ENCODE peak calls at places on chromosomes 16 and 17, in ten cellular contexts. M is activated B cell treated with CpG ODN at 0.5 μM for 24 hours; R is KBM-7; S is nucleus accumbens; A is stimulated activated CD4-positive, alpha-beta T cell treated with anti-CD3 and anti-CD28 coated beads, Interleukin-12 subunit alpha, Interleukin-12 subunit beta, amount 100 ng/mL, for 24 hours; V is G401; B is progenitor cell of endocrine pancreas; P is activated CD8-positive, alpha-beta memory T cell treated with anti-CD3 and anti-CD28 coated beads, Interleukin-2, amount 50 U/mL, for 48 hours; J is iPS-NIHi11; N is T-helper 9 cell. G is an unnamed sample.

GRCh38 chr17:59829217-59830006 is 63.3 kb downstream of the TUBD1 start:
- DNase-seq in R (peak), A (no peak), M (no peak), S (no peak), J (no peak), B (no peak), N (no peak), V (peak), P (no peak), G (peak)

GRCh38 chr16:58563235-58563634 is 47.9 kb downstream of the SETD6 start:
- DNase-seq in V (no peak), S (no peak), P (no peak), A (no peak), J (no peak), B (no peak), R (no peak), M (no peak), N (no peak), G (no peak)

GRCh38 chr16:78461496-78461938 is 362.1 kb downstream of the WWOX start:
- DNase-seq in B (no peak), M (no peak), V (no peak), P (no peak), R (no peak), N (no peak), A (no peak), S (no peak), J (no peak), G (no peak)

GRCh38 chr17:8494021-8494420 is 58.3 kb downstream of the NDEL1 start:
- DNase-seq in R (no peak), P (no peak), N (no peak), S (no peak), M (no peak), V (no peak), B (no peak), J (no peak), A (no peak), G (no peak)

GRCh38 chr17:77610980-77611641 is 347.4 kb upstream of the TNRC6C start:
- DNase-seq in M (no peak), B (no peak), A (no peak), N (no peak), J (no peak), R (no peak), P (peak), V (no peak), S (no peak), G (no peak)

GRCh38 chr17:34131386-34131785 is 123.7 kb upstream of the CCL2 start:
- DNase-seq in V (no peak), S (no peak), N (no peak), A (no peak), B (no peak), R (no peak), M (no peak), J (no peak), P (no peak), G (no peak)

GRCh38 chr16:9047689-9048301 is 43.6 kb upstream of the HAPSTR1 start:
- DNase-seq in B (no peak), A (peak), V (peak), R (peak), M (no peak), S (peak), P (peak), N (no peak), J (peak), G (peak)

GRCh38 chr17:50129946-50130777 is at the start of gene SAMD14:
- DNase-seq in J (peak), B (no peak), R (no peak), A (no peak), S (no peak), V (peak), N (peak), M (peak), P (no peak), G (peak)

GRCh38 chr17:19716108-19717030 is at the start of gene SLC47A2:
- DNase-seq in M (no peak), P (no peak), V (no peak), J (peak), B (no peak), R (no peak), A (no peak), N (no peak), S (no peak), G (no peak)

GRCh38 chr16:4640572-4641305 is 16.1 kb downstream of the MGRN1 start:
- DNase-seq in N (no peak), V (no peak), S (no peak), R (no peak), M (no peak), J (no peak), B (no peak), P (no peak), A (no peak), G (no peak)

GRCh38 chr17:81831957-81832607 is 1.0 kb downstream of the MCRIP1 start:
- DNase-seq in M (peak), A (peak), N (peak), S (no peak), V (no peak), B (no peak), J (no peak), P (peak), R (peak), G (no peak)

GRCh38 chr17:64418506-64419339 is 28.1 kb upstream of the PECAM1 start:
- DNase-seq in V (peak), B (no peak), J (peak), P (no peak), M (no peak), S (no peak), A (no peak), R (peak), N (no peak), G (peak)

GRCh38 chr16:85081765-85082164 is 30.5 kb downstream of the CIBAR2 start:
- DNase-seq in V (no peak), M (no peak), A (no peak), B (no peak), J (no peak), P (no peak), R (no peak), S (no peak), N (no peak), G (no peak)

GRCh38 chr17:19482571-19482970 is 51.1 kb upstream of the SLC47A1 start:
- DNase-seq in A (no peak), S (no peak), M (no peak), N (no peak), J (no peak), B (no peak), P (no peak), R (no peak), V (no peak), G (no peak)

GRCh38 chr16:35744084-35744483 is 2284.7 kb downstream of the TP53TG3F start:
- DNase-seq in P (no peak), S (no peak), B (no peak), J (no peak), V (no peak), N (no peak), R (no peak), A (no peak), M (no peak), G (no peak)

GRCh38 chr16:65305588-65305987 is 183.7 kb upstream of the CDH11 start:
- DNase-seq in M (no peak), S (no peak), A (no peak), J (no peak), N (no peak), P (no peak), R (no peak), B (no peak), V (no peak), G (no peak)

GRCh38 chr17:48547839-48548686 is 3.2 kb upstream of the HOXB2 start:
- DNase-seq in S (no peak), M (no peak), R (no peak), P (no peak), N (peak), J (no peak), V (no peak), A (no peak), B (no peak), G (no peak)

GRCh38 chr17:53655591-53655990 is 167.1 kb upstream of the KIF2B start:
- DNase-seq in J (no peak), V (no peak), S (no peak), M (no peak), R (no peak), B (no peak), A (no peak), N (no peak), P (no peak), G (no peak)

GRCh38 chr17:78341559-78342437 is 18.1 kb downstream of the SOCS3 start:
- DNase-seq in N (no peak), M (peak), J (peak), V (no peak), B (peak), S (no peak), P (no peak), A (no peak), R (no peak), G (peak)

GRCh38 chr16:17304814-17305169 is 166.0 kb downstream of the XYLT1 start:
- DNase-seq in B (no peak), N (no peak), S (no peak), P (no peak), R (no peak), J (no peak), A (no peak), M (no peak), V (no peak), G (no peak)

GRCh38 chr16:3007059-3007956 is 5.4 kb upstream of the CLDN9 start:
- DNase-seq in M (no peak), S (no peak), R (peak), V (no peak), P (no peak), B (no peak), J (no peak), N (no peak), A (no peak), G (no peak)

GRCh38 chr16:2755158-2755557 is 2.7 kb downstream of the SRRM2 start:
- DNase-seq in B (no peak), M (no peak), N (no peak), J (no peak), A (no peak), R (no peak), S (no peak), P (no peak), V (no peak), G (no peak)

GRCh38 chr16:22217890-22218730 is 12.0 kb downstream of the EEF2K start:
- DNase-seq in N (no peak), J (peak), A (no peak), B (no peak), V (no peak), S (no peak), M (peak), R (no peak), P (peak), G (peak)

GRCh38 chr17:48030531-48030930 is 7.1 kb downstream of the COPZ2 start:
- DNase-seq in B (no peak), J (no peak), M (no peak), R (no peak), S (no peak), N (no peak), A (no peak), V (no peak), P (no peak), G (no peak)

GRCh38 chr16:72189865-72190371 is 18.0 kb upstream of the PMFBP1 start:
- DNase-seq in R (no peak), V (peak), P (no peak), J (no peak), B (no peak), S (no peak), A (no peak), M (no peak), N (no peak), G (no peak)

GRCh38 chr16:66717112-66717675 is 20.7 kb upstream of the CMTM4 start:
- DNase-seq in J (peak), P (no peak), M (no peak), R (peak), V (no peak), A (no peak), N (no peak), B (no peak), S (no peak), G (no peak)

GRCh38 chr16:79580465-79581200 is 19.9 kb downstream of the MAF start:
- DNase-seq in A (no peak), P (no peak), N (no peak), V (no peak), M (no peak), J (no peak), R (no peak), B (no peak), S (no peak), G (no peak)

GRCh38 chr17:46733837-46734516 is 84.5 kb downstream of the WNT3 start:
- DNase-seq in N (no peak), M (no peak), A (no peak), B (no peak), V (no peak), S (no peak), P (no peak), R (no peak), J (no peak), G (no peak)

GRCh38 chr17:11293480-11293879 is 52.5 kb downstream of the SHISA6 start:
- DNase-seq in V (no peak), S (no peak), P (no peak), R (no peak), N (no peak), B (no peak), J (no peak), A (no peak), M (no peak), G (no peak)

GRCh38 chr16:1407749-1408148 is 6.8 kb downstream of the UNKL start:
- DNase-seq in N (no peak), V (no peak), P (no peak), R (no peak), B (no peak), A (no peak), J (peak), S (no peak), M (no peak), G (no peak)

GRCh38 chr16:72827907-72828306 is 220.0 kb downstream of the ZFHX3 start:
- DNase-seq in M (no peak), V (no peak), P (no peak), N (no peak), B (no peak), S (no peak), A (no peak), R (no peak), J (no peak), G (no peak)